ENCODE peak calls at places on chromosomes 5 and 9, in four cellular contexts. V, H, E and P are unnamed samples. For H3K4me1, the result is how much of the 10 kb centered on the place peaks cover.

GRCh38 chr9:133275105-133276000 is at the start of gene ABO:
- DNase-seq in E (peak), V (no peak), H (no peak), P (no peak)

GRCh38 chr5:35644543-35644942 is 26.9 kb downstream of the SPEF2 start:
- DNase-seq in V (peak), E (no peak), H (no peak), P (no peak)

GRCh38 chr9:127803507-127804352 is 1.0 kb downstream of the FPGS start:
- DNase-seq in V (peak), E (peak), H (peak), P (no peak)

GRCh38 chr5:95191330-95191729 is 93.6 kb downstream of the MCTP1 start:
- DNase-seq in V (no peak), E (no peak), H (no peak), P (no peak)

GRCh38 chr9:133477992-133478850 is 678 bp downstream of the SLC2A6 start:
- DNase-seq in V (peak), H (peak), E (no peak), P (no peak)

GRCh38 chr9:4116091-4116581 is 183.7 kb downstream of the GLIS3 start:
- DNase-seq in H (no peak), V (no peak), E (no peak), P (no peak)

GRCh38 chr5:151648089-151648488 is 38.6 kb downstream of the SPARC start:
- DNase-seq in V (no peak), H (no peak), E (no peak), P (no peak)

GRCh38 chr9:129520981-129521380 is 99.9 kb downstream of the C9orf50 start:
- DNase-seq in H (no peak), E (no peak), V (no peak), P (no peak)

GRCh38 chr5:124602925-124603650 is 143.4 kb downstream of the ZNF608 start:
- DNase-seq in H (no peak), V (no peak), E (no peak), P (no peak)

GRCh38 chr5:172816887-172817418 is 17.1 kb upstream of the ERGIC1 start:
- DNase-seq in H (no peak), V (peak), E (no peak), P (no peak)

DNA sequence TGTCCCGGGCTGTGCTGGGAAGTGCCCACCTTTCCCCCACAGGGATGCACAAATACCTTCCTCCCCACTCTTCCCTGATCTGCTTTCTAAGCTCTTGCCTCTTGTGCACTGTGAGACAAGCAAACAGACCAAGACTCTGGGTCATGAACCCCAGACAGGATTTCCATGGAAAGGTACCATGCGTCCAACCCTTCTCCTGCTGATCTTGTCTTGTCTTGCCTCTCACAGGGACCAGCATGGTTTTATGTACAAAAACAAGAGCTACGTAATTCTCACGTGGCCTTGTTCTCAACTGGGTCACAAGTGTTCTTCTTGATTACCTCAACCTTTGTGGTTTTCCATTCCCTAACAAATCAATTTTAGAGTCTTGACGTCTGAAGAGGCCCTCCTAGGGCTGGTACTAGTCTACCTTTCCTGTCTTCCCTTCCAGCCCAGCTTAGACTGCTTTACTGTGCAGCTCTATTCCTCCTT is 176.5 kb upstream of the MAP3K1 start:
- DNase-seq in V (peak), E (no peak), H (no peak), P (no peak)
- H3K4me1 ChIP-seq in V (under half), E (under half), H (under half), P (under half)

DNA sequence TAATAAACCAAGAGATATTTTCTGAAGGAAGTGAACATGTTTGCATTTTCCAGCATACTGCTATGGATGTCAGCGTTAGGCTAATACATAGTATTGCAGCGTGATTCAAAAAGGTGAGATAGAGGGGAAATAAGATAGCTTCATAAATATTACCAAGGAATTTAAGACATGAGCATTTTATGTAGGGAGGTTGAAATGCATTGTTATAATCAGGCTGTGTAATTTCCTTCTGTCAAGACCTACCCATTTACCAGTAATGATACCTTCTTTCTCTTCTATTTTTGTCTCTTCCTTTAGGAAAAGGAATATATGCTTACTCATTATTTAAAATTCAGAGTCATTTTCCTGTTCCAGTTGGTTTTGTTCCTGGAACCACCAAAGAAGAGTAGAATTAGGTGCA is 33.3 kb downstream of the PIK3R1 start:
- DNase-seq in E (no peak), H (no peak), V (no peak), P (no peak)
- H3K4me1 ChIP-seq in E (under half), H (under half), V (under half), P (under half)

GRCh38 chr9:137812356-137813023 is 65.1 kb upstream of the CACNA1B start:
- DNase-seq in H (peak), V (no peak), E (no peak), P (no peak)
- H3K4me1 ChIP-seq in H (under half), V (under half), E (under half), P (under half)

GRCh38 chr5:173839117-173839713 is 48.9 kb upstream of the CPEB4 start:
- DNase-seq in V (no peak), H (no peak), E (no peak), P (no peak)
- H3K4me1 ChIP-seq in V (under half), H (under half), E (under half), P (under half)

GRCh38 chr5:10581867-10582511 is 18.1 kb downstream of the ANKRD33B start:
- DNase-seq in V (no peak), E (no peak), H (no peak), P (no peak)
- H3K4me1 ChIP-seq in V (under half), E (under half), H (under half), P (under half)

GRCh38 chr9:130995399-130995941 is 13.5 kb upstream of the LAMC3 start:
- DNase-seq in E (peak), H (no peak), V (no peak), P (no peak)

GRCh38 chr9:130994546-130995398 is 14.2 kb upstream of the LAMC3 start:
- DNase-seq in E (no peak), H (no peak), V (no peak), P (no peak)

GRCh38 chr9:130993303-130994030 is 15.5 kb upstream of the LAMC3 start:
- DNase-seq in V (no peak), E (no peak), H (no peak), P (no peak)

GRCh38 chr9:130992059-130993032 is 16.6 kb upstream of the LAMC3 start:
- DNase-seq in V (no peak), H (no peak), E (no peak), P (no peak)

DNA sequence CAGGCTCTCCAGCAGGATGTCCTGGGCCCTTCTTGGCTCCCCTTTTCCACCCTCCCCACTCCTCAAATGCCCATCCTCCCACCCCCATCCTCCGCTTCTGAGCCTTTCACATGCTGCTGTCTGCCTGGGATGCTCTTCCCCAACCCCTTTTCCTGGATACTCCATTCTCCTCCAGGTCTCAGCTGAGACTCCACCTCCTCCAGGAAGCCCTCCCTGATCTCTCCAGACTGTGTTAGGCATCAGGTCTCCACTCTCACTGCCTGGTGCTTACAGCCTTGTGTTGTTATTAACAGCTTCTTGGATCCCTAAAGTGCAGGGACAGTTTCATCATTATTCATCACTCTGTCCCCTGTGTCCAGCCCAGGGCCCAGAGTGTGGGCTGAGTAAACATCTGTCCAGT is 14.8 kb upstream of the LAMC3 start:
- DNase-seq in E (no peak), V (no peak), H (no peak), P (no peak)
- H3K4me1 ChIP-seq in E (under half), V (under half), H (under half), P (under half)

DNA sequence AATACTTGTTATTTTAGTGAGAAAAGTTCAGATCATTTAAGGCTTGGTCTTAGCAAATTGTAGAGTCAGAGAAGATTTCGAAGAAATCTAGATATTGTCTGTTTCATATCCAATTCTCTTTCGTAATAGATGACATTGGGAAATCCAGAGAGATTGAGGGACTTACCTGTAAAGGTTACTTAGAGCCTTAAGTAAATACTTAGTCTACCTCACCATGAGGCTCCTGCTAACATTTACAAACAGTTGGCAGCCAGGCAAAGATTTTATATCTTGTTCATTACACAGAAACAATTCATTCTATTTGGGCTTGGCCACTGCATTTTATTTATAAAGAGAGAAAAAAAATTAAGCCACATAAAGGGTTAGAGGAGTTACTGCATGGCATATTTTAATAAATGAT is 70.3 kb downstream of the FGF10 start:
- DNase-seq in H (no peak), V (no peak), E (no peak), P (no peak)
- H3K4me1 ChIP-seq in H (under half), V (under half), E (under half), P (under half)

GRCh38 chr5:39213437-39214207 is 5.7 kb downstream of the FYB1 start:
- DNase-seq in E (no peak), H (no peak), V (no peak), P (no peak)
- H3K4me1 ChIP-seq in E (under half), H (under half), V (under half), P (under half)

GRCh38 chr5:81408496-81408895 is 14.6 kb upstream of the ACOT12 start:
- DNase-seq in H (no peak), E (no peak), V (no peak), P (no peak)

GRCh38 chr5:81409845-81410369 is 16.0 kb upstream of the ACOT12 start:
- DNase-seq in H (no peak), E (no peak), V (no peak), P (no peak)

GRCh38 chr5:81409361-81409760 is 15.4 kb upstream of the ACOT12 start:
- DNase-seq in V (no peak), E (no peak), H (no peak), P (no peak)
- H3K4me1 ChIP-seq in V (under half), E (under half), H (under half), P (under half)

DNA sequence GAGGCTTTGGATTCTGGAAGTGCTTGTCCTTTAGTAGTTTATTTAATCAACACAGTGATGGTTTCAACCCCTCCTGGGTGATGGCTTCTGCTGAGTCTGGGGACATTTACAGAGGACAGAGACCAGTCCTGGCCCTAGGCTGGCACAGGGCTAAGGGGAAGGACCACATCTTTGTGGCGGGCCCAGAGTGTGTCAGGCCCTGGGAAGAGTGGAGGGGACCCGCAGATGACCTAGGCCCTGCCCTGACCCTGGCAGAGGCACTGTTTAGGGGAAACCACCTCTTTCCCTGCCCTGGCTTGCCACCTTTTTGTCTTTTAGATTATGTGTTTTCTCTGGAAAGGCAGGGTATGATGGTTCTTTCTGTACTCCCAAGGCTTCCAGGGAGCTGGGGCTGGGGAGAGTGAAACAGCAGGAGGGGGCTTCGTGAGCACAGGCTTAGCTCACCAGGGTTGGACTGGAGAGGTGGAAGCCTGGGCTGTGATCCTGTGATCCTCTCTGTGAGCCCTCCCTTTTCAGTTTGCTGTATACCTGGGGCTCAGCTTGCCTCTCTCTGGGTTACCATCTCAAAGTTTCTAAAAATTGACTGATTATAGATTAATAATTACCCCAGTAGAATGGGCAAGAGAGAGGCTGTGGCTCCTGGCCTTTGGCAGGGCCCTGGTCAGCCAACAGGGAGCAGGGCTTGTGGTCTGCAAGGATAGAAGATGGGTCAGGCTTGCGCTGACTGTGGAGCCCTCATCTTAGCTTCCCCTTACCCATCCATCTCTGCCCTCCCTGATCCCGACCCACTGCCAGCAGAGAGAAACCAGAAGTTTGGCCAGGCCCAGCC is 1.8 kb upstream of the SYNPO start:
- DNase-seq in H (peak), E (no peak), V (no peak), P (no peak)
- H3K4me1 ChIP-seq in H (under half), E (under half), V (half or more), P (half or more)